ENCODE peak calls at places on chromosomes 12 and 14, in ten cellular contexts. R is left ventricle myocardium superior; T is stimulated activated CD4-positive, alpha-beta T cell treated with anti-CD3 and anti-CD28 coated beads, TNF-alpha, amount 100 ng/mL, for 48 hours; N is iris pigment epithelial cell; O is NCI-H1092 treated with DMSO at 0.1 percent for 48 hours; G is stromal cell of bone marrow; X is left colon; Q is progenitor cell of endocrine pancreas; A is Calu3; V is SW480. P is an unnamed sample.

GRCh38 chr14:34059925-34060746 is 109.3 kb upstream of the EGLN3 start:
- DNase-seq in R (peak; percentile 93), T (peak; percentile 59), N (peak; percentile 67), O (peak; percentile 51), G (no peak), X (peak; percentile 90), Q (peak; percentile 62), A (peak; percentile 82), V (peak; percentile 74), P (peak; percentile 90)

GRCh38 chr14:103107455-103107854 is 12.9 kb downstream of the EXOC3L4 start:
- DNase-seq in R (no peak), T (no peak), N (no peak), O (no peak), G (no peak), X (no peak), Q (no peak), A (no peak), V (no peak), P (no peak)

GRCh38 chr14:56378474-56378873 is 201.1 kb upstream of the TMEM260 start:
- DNase-seq in R (no peak), T (no peak), N (peak; percentile 86), O (no peak), G (peak; percentile 75), X (no peak), Q (no peak), A (no peak), V (no peak), P (peak; percentile 87)

GRCh38 chr12:57454566-57455373 is at the start of gene INHBE:
- DNase-seq in R (no peak), T (no peak), N (peak; percentile 85), O (no peak), G (no peak), X (no peak), Q (no peak), A (peak; percentile 58), V (peak; percentile 94), P (peak; percentile 63)

GRCh38 chr12:68812553-68813241 is 4.7 kb downstream of the MDM2 start:
- DNase-seq in R (no peak), T (no peak), N (no peak), O (no peak), G (no peak), X (no peak), Q (no peak), A (no peak), V (no peak), P (no peak)

GRCh38 chr12:14960548-14961465 is 594 bp downstream of the ARHGDIB start:
- DNase-seq in R (peak; percentile 52), T (no peak), N (peak; percentile 63), O (no peak), G (no peak), X (no peak), Q (no peak), A (peak; percentile 30), V (no peak), P (peak; percentile 27)

GRCh38 chr14:64447890-64448667 is 17.2 kb upstream of the AKAP5 start:
- DNase-seq in R (no peak), T (no peak), N (peak; percentile 30), O (no peak), G (no peak), X (no peak), Q (no peak), A (no peak), V (no peak), P (no peak)

GRCh38 chr12:88399811-88400210 is 180.5 kb downstream of the KITLG start:
- DNase-seq in R (no peak), T (no peak), N (no peak), O (no peak), G (no peak), X (no peak), Q (no peak), A (no peak), V (peak; percentile 5), P (no peak)

GRCh38 chr12:21502164-21502496 is 541 bp downstream of the GOLT1B start:
- DNase-seq in R (peak; percentile 35), T (peak; percentile 34), N (peak; percentile 36), O (no peak), G (no peak), X (no peak), Q (no peak), A (peak; percentile 5), V (peak; percentile 7), P (peak; percentile 79)

GRCh38 chr14:88599761-88600439 is 37.1 kb downstream of the ZC3H14 start:
- DNase-seq in R (no peak), T (peak; percentile 21), N (no peak), O (no peak), G (no peak), X (no peak), Q (no peak), A (no peak), V (no peak), P (no peak)

GRCh38 chr12:128801879-128802391 is 21.8 kb downstream of the SLC15A4 start:
- DNase-seq in R (no peak), T (no peak), N (peak; percentile 64), O (no peak), G (no peak), X (no peak), Q (no peak), A (no peak), V (peak; percentile 23), P (peak; percentile 54)

GRCh38 chr12:91189526-91189925 is 6.9 kb upstream of the DCN start:
- DNase-seq in R (no peak), T (no peak), N (peak; percentile 88), O (no peak), G (peak; percentile 29), X (no peak), Q (no peak), A (no peak), V (no peak), P (peak; percentile 70)

GRCh38 chr12:92421701-92422100 is 276.1 kb upstream of the BTG1 start:
- DNase-seq in R (no peak), T (no peak), N (peak; percentile 67), O (no peak), G (no peak), X (no peak), Q (no peak), A (no peak), V (no peak), P (peak; percentile 47)

GRCh38 chr12:66060361-66060907 is 70.1 kb downstream of the LLPH start:
- DNase-seq in R (no peak), T (no peak), N (no peak), O (no peak), G (no peak), X (no peak), Q (no peak), A (no peak), V (no peak), P (no peak)

GRCh38 chr14:65588426-65589140 is 176.1 kb downstream of the FUT8 start:
- DNase-seq in R (no peak), T (no peak), N (peak; percentile 36), O (no peak), G (peak; percentile 6), X (no peak), Q (no peak), A (no peak), V (no peak), P (no peak)

GRCh38 chr12:124667671-124668337 is 100.4 kb upstream of the NCOR2 start:
- DNase-seq in R (no peak), T (no peak), N (no peak), O (peak; percentile 59), G (no peak), X (no peak), Q (no peak), A (no peak), V (peak; percentile 93), P (no peak)

GRCh38 chr12:66144796-66145754 is 14.5 kb upstream of the LLPH start:
- DNase-seq in R (peak; percentile 20), T (no peak), N (peak; percentile 86), O (peak; percentile 14), G (peak; percentile 47), X (peak; percentile 43), Q (no peak), A (peak; percentile 76), V (peak; percentile 31), P (peak; percentile 82)

GRCh38 chr12:28032811-28033537 is 60.4 kb upstream of the PTHLH start:
- DNase-seq in R (no peak), T (no peak), N (no peak), O (no peak), G (no peak), X (no peak), Q (no peak), A (no peak), V (peak; percentile 86), P (peak; percentile 71)

P was measured in GM23248.